ENCODE peak calls at places on chromosomes 12 and 14, in five cellular contexts. F is right cardiac atrium, M is fibroblast of the conjunctiva, E is fibroblast of villous mesenchyme, K is NCI-H2081. B is an unnamed sample.

GRCh38 chr12:57063991-57064725 is 14.2 kb upstream of the MYO1A start:
- DNase-seq in F (no peak), M (no peak), K (no peak), E (peak), B (no peak)

GRCh38 chr12:119669744-119670472 is 2.0 kb downstream of the PRKAB1 start:
- DNase-seq in E (no peak), M (no peak), F (no peak), K (peak), B (no peak)

GRCh38 chr14:42112108-42112507 is 505.4 kb downstream of the LRFN5 start:
- DNase-seq in E (peak), M (no peak), K (no peak), F (no peak), B (peak)

GRCh38 chr14:50025776-50026175 is 90.6 kb downstream of the VCPKMT start:
- DNase-seq in F (no peak), M (no peak), K (peak), E (no peak), B (no peak)

GRCh38 chr12:5085896-5086295 is 42.2 kb downstream of the KCNA5 start:
- DNase-seq in E (peak), K (no peak), M (peak), F (no peak), B (peak)

GRCh38 chr12:116544656-116545055 is 14.5 kb upstream of the MAP1LC3B2 start:
- DNase-seq in K (no peak), M (peak), E (no peak), F (peak), B (no peak)

GRCh38 chr12:26295001-26295400 is 99.6 kb downstream of the SSPN start:
- DNase-seq in E (no peak), M (no peak), K (no peak), F (no peak), B (no peak)

GRCh38 chr14:53462931-53463778 is 310.0 kb upstream of the DDHD1 start:
- DNase-seq in K (no peak), E (no peak), F (no peak), M (no peak), B (no peak)

GRCh38 chr12:46874642-46875041 is 48.8 kb upstream of the SLC38A4 start:
- DNase-seq in E (peak), M (peak), K (no peak), F (peak), B (peak)

GRCh38 chr14:65824285-65824977 is 411.9 kb downstream of the FUT8 start:
- DNase-seq in F (no peak), E (peak), K (peak), M (peak), B (peak)

GRCh38 chr14:88029500-88029899 is 24.6 kb downstream of the GPR65 start:
- DNase-seq in F (no peak), K (no peak), M (no peak), E (no peak), B (no peak)

GRCh38 chr14:50047274-50047676 is 69.1 kb downstream of the VCPKMT start:
- DNase-seq in K (no peak), F (no peak), E (no peak), M (no peak), B (no peak)

GRCh38 chr12:127509066-127509778 is 757.7 kb upstream of the TMEM132C start:
- DNase-seq in F (no peak), M (peak), E (peak), K (no peak), B (peak)

GRCh38 chr14:102532204-102532658 is 22.7 kb upstream of the ANKRD9 start:
- DNase-seq in F (no peak), K (no peak), M (no peak), E (peak), B (no peak)

GRCh38 chr12:13559318-13559978 is 362.9 kb downstream of the EMP1 start:
- DNase-seq in F (no peak), K (peak), E (no peak), M (no peak), B (no peak)

GRCh38 chr12:43858096-43858495 is 22.2 kb downstream of the TMEM117 start:
- DNase-seq in E (no peak), M (no peak), F (peak), K (no peak), B (no peak)

B was measured in skeletal muscle cell.